ENCODE peak calls at places on chromosomes 6 and 20, in four cellular contexts. U, B, P and V are unnamed samples.

GRCh38 chr6:169701218-169701952 is 444 bp downstream of the WDR27 start:
- DNase-seq in P (no peak), B (no peak), U (peak; percentile 12), V (no peak)

GRCh38 chr6:25499851-25500250 is 152.2 kb upstream of the SCGN start:
- DNase-seq in U (peak; percentile 58), P (no peak), B (peak; percentile 58), V (peak; percentile 67)

GRCh38 chr6:117275711-117276110 is 10.4 kb downstream of the VGLL2 start:
- DNase-seq in B (no peak), U (no peak), P (no peak), V (no peak)

GRCh38 chr6:107458687-107459282 is 579 bp downstream of the PDSS2 start:
- DNase-seq in P (no peak), B (peak; percentile 22), U (peak; percentile 25), V (peak; percentile 42)

GRCh38 chr20:13458860-13459451 is 179.8 kb downstream of the TASP1 start:
- DNase-seq in B (peak; percentile 29), P (peak; percentile 59), U (peak; percentile 15), V (peak; percentile 55)

GRCh38 chr6:134464690-134465411 is 146.9 kb upstream of the SGK1 start:
- DNase-seq in P (peak; percentile 76), U (peak; percentile 97), B (peak; percentile 90), V (peak; percentile 63)

GRCh38 chr20:33158637-33159385 is 9.1 kb upstream of the BPIFA2 start:
- DNase-seq in P (no peak), U (no peak), B (no peak), V (no peak)

GRCh38 chr6:2900821-2901644 is 2.1 kb downstream of the SERPINB9 start:
- DNase-seq in P (no peak), U (no peak), B (no peak), V (no peak)

GRCh38 chr6:166553563-166554271 is 32.8 kb downstream of the RAMACL start:
- DNase-seq in P (no peak), B (peak; percentile 88), U (peak; percentile 82), V (peak; percentile 78)

DNA sequence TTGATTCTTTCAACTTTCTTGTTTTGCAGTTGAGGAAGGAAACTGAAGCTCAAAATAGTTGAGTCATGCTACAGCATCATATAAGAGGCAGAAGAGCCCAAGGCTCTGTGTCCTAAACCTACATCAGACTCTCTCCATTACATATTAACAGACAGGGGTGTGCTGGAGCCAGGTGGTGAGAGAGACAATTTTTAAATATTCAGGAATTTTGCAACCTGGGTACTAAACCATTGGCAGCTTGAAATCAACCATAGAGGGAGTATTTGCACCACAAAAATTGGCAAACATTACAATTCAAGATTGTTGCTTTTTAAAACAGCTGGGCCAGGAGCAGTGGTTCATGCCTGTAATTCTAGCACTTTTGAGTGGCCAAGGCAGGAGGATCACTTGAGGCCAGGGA is 65.8 kb upstream of the SOX4 start:
- DNase-seq in P (no peak), B (no peak), U (no peak), V (no peak)
- TF ChIP-seq CTCF in P (no peak), B (no peak), U (no peak), V (no peak)

DNA sequence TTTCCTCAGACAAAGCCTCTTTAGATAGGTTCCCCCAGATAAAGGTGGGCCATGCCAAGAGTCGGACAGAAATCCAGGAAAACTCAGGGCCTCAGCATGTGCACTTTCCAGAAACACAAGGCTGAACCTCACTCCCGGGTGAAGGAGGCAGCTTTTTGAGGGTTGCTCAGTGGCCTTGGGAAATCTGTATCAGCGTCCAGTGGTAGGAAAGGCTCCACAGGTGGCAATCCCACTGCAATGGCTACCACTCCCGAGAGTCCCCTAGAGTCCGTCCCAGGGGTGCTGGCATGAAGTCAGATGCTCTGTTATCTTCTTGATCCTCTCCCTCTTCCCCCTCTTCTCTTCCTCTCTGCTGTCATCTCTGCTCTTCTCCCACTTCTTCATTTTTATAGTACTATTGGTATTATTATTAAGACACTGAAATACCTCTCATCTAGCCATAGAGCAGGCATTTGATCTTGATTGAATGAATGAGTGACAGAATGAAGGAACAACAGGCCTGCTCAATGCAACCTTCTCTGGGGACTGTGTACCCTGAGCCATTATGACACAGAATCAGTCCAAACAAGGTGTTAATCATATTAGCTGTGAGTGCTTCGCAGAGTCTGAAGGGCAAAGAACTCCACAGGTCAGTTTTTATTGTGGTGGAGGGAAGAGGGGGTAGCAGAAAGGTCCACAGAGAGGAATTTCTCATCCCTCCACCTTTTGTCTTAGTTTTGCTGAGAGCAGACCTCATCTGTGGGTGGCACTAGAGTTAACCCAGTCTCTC is 13.3 kb downstream of the SLC22A1 start:
- DNase-seq in U (no peak), P (no peak), B (no peak), V (no peak)
- TF ChIP-seq CTCF in U (no peak), P (no peak), B (no peak), V (no peak)

GRCh38 chr6:42907336-42907735 is 8.5 kb upstream of the PTCRA start:
- DNase-seq in B (no peak), U (no peak), P (no peak), V (no peak)
- TF ChIP-seq CTCF in B (no peak), U (no peak), P (no peak), V (no peak)

DNA sequence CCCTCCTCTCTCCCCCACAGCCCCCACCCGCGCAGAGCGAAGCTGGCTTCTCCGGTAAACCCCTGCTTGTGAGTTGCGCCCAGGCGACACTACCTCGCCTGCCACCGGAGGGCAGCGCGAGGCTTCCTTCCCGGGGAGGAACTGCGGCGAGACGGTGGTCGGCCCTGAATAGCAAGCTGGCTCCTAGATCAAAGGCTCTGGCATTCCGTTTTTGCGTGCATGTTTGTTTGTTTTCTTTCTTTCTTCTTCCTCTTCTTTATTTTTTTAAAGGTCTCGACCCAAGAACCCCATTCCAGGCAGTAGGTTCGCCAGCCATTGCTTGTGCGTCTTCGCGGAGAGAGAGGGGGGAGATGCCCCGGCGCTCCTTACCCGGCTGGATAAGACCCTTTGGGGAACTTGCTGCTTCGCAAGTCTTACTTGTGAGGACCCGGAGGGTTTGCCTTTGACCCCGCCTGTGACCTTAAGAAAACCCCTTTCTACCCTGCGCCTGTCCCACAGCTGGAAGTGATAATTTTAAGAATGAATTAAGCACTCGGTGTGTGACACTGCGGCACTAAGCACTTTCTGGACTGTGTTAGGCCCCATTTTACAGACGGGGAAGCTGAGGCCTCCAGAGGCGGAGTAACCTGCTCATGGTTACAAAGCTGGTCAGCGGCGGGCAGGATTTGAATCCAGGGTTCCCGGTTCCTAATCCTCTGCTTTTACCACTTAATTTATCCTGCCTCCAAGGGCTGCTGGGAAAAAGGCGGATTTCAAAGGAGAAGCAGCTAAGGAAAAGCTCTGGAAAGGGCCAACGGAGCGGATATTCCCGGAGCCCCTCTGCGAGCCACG is 92.6 kb upstream of the SIRPA start:
- DNase-seq in B (peak; percentile 70), P (peak; percentile 70), U (peak; percentile 57), V (peak; percentile 73)
- TF ChIP-seq CTCF in B (peak; percentile 68), P (peak; percentile 81), U (peak; percentile 50), V (peak; percentile 97)

GRCh38 chr6:142087950-142088857 is 44.5 kb upstream of the GJE1 start:
- DNase-seq in U (no peak), P (no peak), B (no peak), V (no peak)
- TF ChIP-seq CTCF in U (no peak), P (no peak), B (no peak), V (no peak)

DNA sequence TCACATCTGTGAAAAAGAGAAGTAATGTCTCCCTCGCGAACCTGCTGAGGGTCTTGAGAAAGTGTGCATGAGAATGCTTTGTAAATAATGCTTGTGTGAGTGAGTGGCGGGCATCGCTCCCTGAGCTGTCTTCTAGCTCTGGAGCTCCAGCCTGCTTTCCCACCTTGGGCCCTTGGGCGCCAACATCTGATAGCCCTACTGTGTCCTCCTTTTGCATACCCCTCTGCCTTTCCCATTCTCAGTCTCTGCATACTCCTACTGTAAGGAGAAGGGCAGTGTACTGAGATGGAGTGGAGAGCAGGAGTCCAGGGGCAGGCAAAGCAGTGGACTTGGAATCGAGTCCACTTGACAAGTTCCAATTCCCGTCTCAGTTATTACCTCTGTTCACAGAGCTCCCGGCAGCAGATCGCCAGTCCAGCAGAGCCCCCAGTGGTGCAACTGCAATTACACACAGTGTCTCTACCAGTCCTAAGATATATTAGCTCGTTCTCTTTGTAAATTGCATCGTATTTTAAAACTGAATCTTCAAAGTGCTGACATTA is 855 bp upstream of the NCR2 start:
- DNase-seq in B (no peak), P (no peak), U (no peak), V (no peak)
- TF ChIP-seq CTCF in B (peak; percentile 33), P (no peak), U (no peak), V (no peak)

GRCh38 chr6:37222125-37222967 is 35.2 kb upstream of the TBC1D22B start:
- DNase-seq in B (peak; percentile 92), P (peak; percentile 91), U (peak; percentile 84), V (peak; percentile 84)
- TF ChIP-seq CTCF in B (no peak), P (no peak), U (no peak), V (no peak)

DNA sequence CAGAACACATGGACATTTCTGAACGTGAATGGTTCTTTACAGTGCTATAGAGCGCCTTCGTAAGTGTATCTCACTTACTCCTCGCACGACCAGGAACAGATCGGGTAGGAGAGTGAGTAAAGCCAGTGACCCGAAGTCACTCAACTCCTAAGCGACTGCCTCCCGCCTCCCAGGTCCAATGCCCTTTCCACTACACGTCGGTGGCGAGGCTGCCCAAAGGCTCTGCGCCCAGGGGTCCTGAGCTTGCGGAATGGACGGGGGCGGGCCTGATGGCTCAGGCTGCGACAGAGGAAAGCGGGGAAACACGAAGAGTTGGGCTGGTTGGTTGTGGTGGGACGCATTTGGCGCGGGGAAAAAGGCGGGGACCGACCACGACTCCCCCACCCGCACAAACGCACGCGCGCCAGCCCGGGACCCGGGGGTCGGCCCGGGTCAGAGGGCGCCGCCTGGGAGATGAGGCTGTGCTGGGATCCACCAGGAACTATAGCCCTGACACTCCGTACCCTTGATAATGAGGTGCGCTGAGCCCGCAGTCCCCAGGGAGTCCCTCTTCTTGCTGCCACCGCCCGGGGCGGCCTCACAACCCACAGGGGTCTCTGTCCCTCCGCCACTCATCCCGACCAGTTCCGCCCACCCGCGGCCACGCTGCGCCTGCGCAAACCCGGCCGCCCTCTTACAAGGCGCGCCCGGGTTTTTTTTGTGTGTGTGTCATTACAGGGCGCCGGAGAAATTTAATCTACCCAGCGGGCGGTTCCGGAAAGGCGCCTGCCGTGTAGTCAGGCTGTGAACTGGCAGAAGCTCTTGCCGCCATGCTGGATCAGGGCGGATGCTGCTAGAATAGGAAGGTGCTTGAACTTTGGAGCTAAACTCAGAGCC is at the start of gene BLOC1S5:
- DNase-seq in P (peak; percentile 95), B (peak; percentile 98), U (peak; percentile 90), V (peak; percentile 87)
- TF ChIP-seq CTCF in P (no peak), B (no peak), U (no peak), V (no peak)